ENCODE peak calls at places on chromosomes 12 and 14, in nine cellular contexts. R is stomach, L is transverse colon, X is K562, G is GM12878, A is H1, Y is vagina, S is sigmoid colon, O is prostate gland. C is an unnamed sample.

GRCh38 chr12:104673294-104674062 is 216.7 kb downstream of the CHST11 start:
- DNase-seq in O (no peak), G (no peak), Y (no peak), X (no peak), S (no peak), A (no peak), R (no peak), L (no peak), C (no peak)

GRCh38 chr12:116455540-116456306 is 103.5 kb upstream of the MAP1LC3B2 start:
- DNase-seq in X (peak; percentile 74), Y (peak; percentile 97), R (peak; percentile 48), A (no peak), S (peak; percentile 96), O (peak; percentile 71), L (peak; percentile 79), G (no peak), C (peak; percentile 93)

GRCh38 chr12:117035287-117035686 is 63.9 kb downstream of the TESC start:
- DNase-seq in O (no peak), L (no peak), A (no peak), X (no peak), Y (no peak), R (no peak), G (no peak), S (peak; percentile 36), C (no peak)

GRCh38 chr12:107079172-107080011 is 14.0 kb downstream of the CRY1 start:
- DNase-seq in X (peak; percentile 49), O (no peak), S (no peak), R (no peak), G (no peak), Y (no peak), A (no peak), L (no peak), C (no peak)

GRCh38 chr14:98382662-98383061 is 889.3 kb downstream of the BCL11B start:
- DNase-seq in G (no peak), Y (no peak), A (no peak), X (no peak), R (no peak), S (no peak), O (peak; percentile 67), L (no peak), C (no peak)

GRCh38 chr12:44286821-44287220 is 450.9 kb downstream of the TMEM117 start:
- DNase-seq in X (no peak), L (no peak), Y (no peak), R (no peak), G (no peak), O (no peak), A (no peak), S (no peak), C (no peak)

GRCh38 chr12:3988519-3989217 is 115.5 kb upstream of the PARP11 start:
- DNase-seq in A (no peak), R (no peak), X (no peak), L (no peak), G (peak; percentile 36), Y (no peak), O (no peak), S (no peak), C (no peak)

GRCh38 chr14:65103150-65103760 is 938 bp upstream of the MAX start:
- DNase-seq in Y (no peak), L (no peak), S (no peak), X (peak; percentile 44), O (no peak), G (no peak), R (no peak), A (no peak), C (no peak)

GRCh38 chr12:110821917-110822316 is 24.9 kb upstream of the CCDC63 start:
- DNase-seq in O (no peak), G (no peak), A (no peak), S (no peak), Y (no peak), X (no peak), R (no peak), L (no peak), C (no peak)

GRCh38 chr12:109497675-109498074 is 20.2 kb downstream of the UBE3B start:
- DNase-seq in L (no peak), O (no peak), G (no peak), A (no peak), R (no peak), X (peak; percentile 16), S (no peak), Y (no peak), C (no peak)

GRCh38 chr14:34722723-34723545 is 8.5 kb upstream of the CFL2 start:
- DNase-seq in X (peak; percentile 60), L (peak; percentile 27), A (peak; percentile 66), O (peak; percentile 35), Y (no peak), S (peak; percentile 67), G (no peak), R (peak; percentile 32), C (no peak)

DNA sequence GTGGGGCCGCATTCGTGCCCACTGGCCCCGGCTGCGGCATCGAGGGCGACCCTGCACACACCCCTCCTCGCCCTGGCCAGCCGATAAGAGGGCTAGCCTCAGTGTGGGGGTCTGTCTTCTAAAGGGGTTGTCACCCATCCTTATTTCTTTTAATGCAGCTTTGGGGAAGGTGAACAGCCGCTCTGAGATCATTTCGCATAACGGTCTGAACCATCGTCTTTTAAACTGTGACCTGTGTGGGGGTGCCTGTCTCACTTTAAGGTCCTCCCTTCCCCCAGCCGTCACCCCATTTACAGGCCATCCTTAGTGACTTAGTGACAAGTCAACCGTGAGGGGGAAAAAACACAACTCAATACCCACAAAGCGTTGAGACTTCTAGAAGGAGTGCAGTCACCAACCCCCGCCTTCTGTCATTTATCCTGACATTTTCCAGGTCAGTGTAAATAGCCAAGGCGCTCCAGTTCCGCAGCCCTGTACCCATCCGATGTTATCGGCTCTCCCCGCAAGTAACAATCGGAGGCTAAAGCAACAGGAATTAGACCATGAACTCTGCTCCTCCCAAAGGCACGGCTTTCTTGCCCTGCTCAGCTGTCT is 469 bp upstream of the DENND5B start:
- DNase-seq in G (no peak), L (peak; percentile 29), Y (no peak), S (peak; percentile 68), O (peak; percentile 6), A (no peak), R (no peak), X (peak; percentile 29), C (no peak)
- TF ChIP-seq POLR2AphosphoS5 in G (no peak), L (no peak), Y (no peak), S (peak; percentile 71), O (no peak), A (no peak), R (peak; percentile 31), X (no peak), C (no peak)

DNA sequence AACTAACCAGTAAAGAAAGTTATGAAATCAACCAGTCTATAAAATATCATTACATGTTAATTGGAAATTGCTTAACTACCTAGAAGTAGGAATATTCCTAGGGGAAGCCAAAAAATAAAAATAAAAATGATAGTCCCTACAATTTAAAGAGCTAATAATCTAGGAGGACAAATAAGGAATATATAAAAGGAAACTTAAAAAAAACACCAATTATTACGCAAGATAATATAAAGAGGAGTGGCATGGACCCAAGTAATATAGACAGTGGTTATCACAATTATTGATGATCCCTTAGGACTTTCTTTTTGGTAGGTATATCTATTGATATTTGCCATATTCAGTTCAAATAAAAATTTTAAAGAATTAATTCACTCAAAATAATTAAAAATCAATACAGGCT is 498.7 kb downstream of the SOX5 start:
- DNase-seq in G (no peak), R (no peak), O (no peak), A (no peak), S (no peak), Y (no peak), L (no peak), X (no peak), C (no peak)
- TF ChIP-seq CTCF in G (no peak), R (no peak), O (no peak), A (no peak), S (no peak), Y (no peak), L (no peak), X (no peak), C (no peak)

DNA sequence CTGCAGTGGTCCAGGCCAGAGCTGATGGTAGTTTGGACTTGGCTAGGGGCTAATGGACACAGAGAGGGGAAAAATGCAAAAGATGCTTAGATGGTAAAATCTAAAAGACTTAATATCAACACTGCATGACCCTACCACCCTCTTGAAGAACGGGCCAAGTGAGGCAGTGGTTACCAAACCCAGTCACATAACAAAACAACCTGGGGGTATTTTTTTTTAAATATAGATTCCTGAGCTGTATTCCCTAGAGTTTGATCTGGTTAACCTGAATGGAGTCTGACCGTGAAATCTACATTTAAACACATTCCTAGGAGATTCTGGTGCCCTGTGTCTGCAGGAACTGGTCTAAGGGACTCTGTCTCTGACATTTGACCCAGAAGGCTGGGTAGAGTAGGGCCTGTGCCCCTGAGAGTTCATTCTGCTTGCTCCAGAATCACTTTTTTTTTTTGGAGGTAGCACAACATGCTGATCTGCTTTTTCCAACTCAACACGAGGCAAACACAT is 15.7 kb downstream of the ABHD4 start:
- DNase-seq in X (no peak), O (no peak), L (no peak), S (no peak), A (no peak), R (no peak), G (no peak), Y (no peak), C (no peak)
- TF ChIP-seq POLR2A in X (no peak), O (no peak), L (no peak), S (no peak), A (no peak), R (no peak), G (no peak), Y (no peak), C (no peak)

DNA sequence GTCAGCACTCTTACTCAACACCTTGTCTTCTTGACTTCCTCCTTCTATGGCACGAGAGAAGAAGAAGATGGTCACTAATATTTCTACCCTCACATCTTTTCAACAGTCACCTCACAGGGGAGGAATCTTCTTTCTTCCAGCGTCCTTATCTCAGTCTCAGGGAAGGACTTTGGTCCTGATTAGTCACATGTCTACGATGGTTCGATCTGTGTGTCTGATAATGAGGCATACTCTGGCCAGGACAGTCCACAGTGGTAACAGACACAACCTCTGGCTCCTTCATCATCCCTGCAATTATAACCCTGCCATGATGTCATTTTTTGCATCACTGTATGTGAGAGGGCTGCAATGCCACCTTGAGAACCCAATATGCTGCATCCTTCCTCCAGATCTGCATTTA is 15.9 kb downstream of the RGS6 start:
- DNase-seq in R (no peak), O (no peak), G (no peak), X (no peak), L (no peak), S (no peak), Y (no peak), A (no peak), C (no peak)
- TF ChIP-seq POLR2AphosphoS5 in R (no peak), O (no peak), G (no peak), X (no peak), L (no peak), S (no peak), Y (no peak), A (no peak), C (no peak)

GRCh38 chr12:128267651-128268347 is 829 bp downstream of the TMEM132C start:
- DNase-seq in L (no peak), R (no peak), X (no peak), Y (peak; percentile 83), G (no peak), O (no peak), A (peak; percentile 62), S (no peak), C (no peak)
- TF ChIP-seq CTCF in L (no peak), R (no peak), X (no peak), Y (no peak), G (no peak), O (no peak), A (peak; percentile 27), S (no peak), C (no peak)

GRCh38 chr14:102539544-102540309 is 30.2 kb upstream of the ANKRD9 start:
- DNase-seq in X (peak; percentile 68), L (no peak), G (no peak), Y (no peak), O (no peak), A (no peak), S (no peak), R (no peak), C (no peak)
- TF ChIP-seq POLR2A in X (no peak), L (no peak), G (no peak), Y (no peak), O (no peak), A (no peak), S (no peak), R (no peak), C (no peak)